ENCODE peak calls at places on chromosomes 5 and 9, in six cellular contexts. One of them, this sample, is unnamed.

GRCh38 chr5:73045623-73046022 is 74.8 kb upstream of the TMEM171 start:
- DNase-seq in GM12865: no peak
- DNase-seq in cardiac muscle cell: no peak
- DNase-seq in effector memory CD4-positive, alpha-beta T cell: no peak
- DNase-seq in PC-9: no peak
- DNase-seq in Peyer's patch: no peak
- DNase-seq in this sample: no peak

GRCh38 chr5:111345731-111346130 is 121.5 kb downstream of the CAMK4 start:
- DNase-seq in PC-9: no peak
- DNase-seq in effector memory CD4-positive, alpha-beta T cell: no peak
- DNase-seq in cardiac muscle cell: no peak
- DNase-seq in Peyer's patch: no peak
- DNase-seq in GM12865: no peak
- DNase-seq in this sample: no peak

GRCh38 chr9:23830949-23831730 is 5.1 kb upstream of the ELAVL2 start:
- DNase-seq in GM12865: no peak
- DNase-seq in effector memory CD4-positive, alpha-beta T cell: no peak
- DNase-seq in PC-9: no peak
- DNase-seq in cardiac muscle cell: no peak
- DNase-seq in Peyer's patch: no peak
- DNase-seq in this sample: no peak

GRCh38 chr9:127741831-127742434 is 6.8 kb upstream of the TOR2A start:
- DNase-seq in GM12865: no peak
- DNase-seq in effector memory CD4-positive, alpha-beta T cell: no peak
- DNase-seq in cardiac muscle cell: no peak
- DNase-seq in Peyer's patch: peak; percentile 63
- DNase-seq in PC-9: peak; percentile 51
- DNase-seq in this sample: peak; percentile 48

GRCh38 chr5:122870219-122870856 is 24.9 kb downstream of the SNX24 start:
- DNase-seq in PC-9: no peak
- DNase-seq in Peyer's patch: no peak
- DNase-seq in GM12865: no peak
- DNase-seq in cardiac muscle cell: peak; percentile 49
- DNase-seq in effector memory CD4-positive, alpha-beta T cell: no peak
- DNase-seq in this sample: peak; percentile 71

GRCh38 chr5:159826351-159827222 is 89.7 kb upstream of the ADRA1B start:
- DNase-seq in cardiac muscle cell: peak; percentile 47
- DNase-seq in PC-9: peak; percentile 84
- DNase-seq in Peyer's patch: no peak
- DNase-seq in GM12865: peak; percentile 76
- DNase-seq in effector memory CD4-positive, alpha-beta T cell: no peak
- DNase-seq in this sample: peak; percentile 82

GRCh38 chr5:108818613-108819272 is 71.0 kb downstream of the FER start:
- DNase-seq in effector memory CD4-positive, alpha-beta T cell: no peak
- DNase-seq in PC-9: no peak
- DNase-seq in GM12865: peak; percentile 54
- DNase-seq in cardiac muscle cell: peak; percentile 50
- DNase-seq in Peyer's patch: no peak
- DNase-seq in this sample: peak; percentile 61

GRCh38 chr9:76810377-76810957 is 46.2 kb downstream of the PCA3 start:
- DNase-seq in Peyer's patch: no peak
- DNase-seq in effector memory CD4-positive, alpha-beta T cell: no peak
- DNase-seq in cardiac muscle cell: peak; percentile 81
- DNase-seq in PC-9: peak; percentile 31
- DNase-seq in GM12865: peak; percentile 69
- DNase-seq in this sample: peak; percentile 78

GRCh38 chr5:175047048-175047447 is 322.7 kb downstream of the MSX2 start:
- DNase-seq in cardiac muscle cell: no peak
- DNase-seq in effector memory CD4-positive, alpha-beta T cell: no peak
- DNase-seq in GM12865: no peak
- DNase-seq in PC-9: no peak
- DNase-seq in Peyer's patch: no peak
- DNase-seq in this sample: no peak

GRCh38 chr9:79352322-79352721 is 219.4 kb upstream of the TLE4 start:
- DNase-seq in effector memory CD4-positive, alpha-beta T cell: no peak
- DNase-seq in PC-9: no peak
- DNase-seq in Peyer's patch: no peak
- DNase-seq in cardiac muscle cell: no peak
- DNase-seq in GM12865: no peak
- DNase-seq in this sample: no peak

GRCh38 chr5:116011046-116011445 is 21.2 kb upstream of the ARL14EPL start:
- DNase-seq in cardiac muscle cell: no peak
- DNase-seq in PC-9: no peak
- DNase-seq in effector memory CD4-positive, alpha-beta T cell: no peak
- DNase-seq in GM12865: no peak
- DNase-seq in Peyer's patch: no peak
- DNase-seq in this sample: no peak

GRCh38 chr5:91419571-91420537 is 36.7 kb upstream of the ARRDC3 start:
- DNase-seq in GM12865: peak; percentile 78
- DNase-seq in effector memory CD4-positive, alpha-beta T cell: peak; percentile 52
- DNase-seq in PC-9: peak; percentile 53
- DNase-seq in cardiac muscle cell: peak; percentile 72
- DNase-seq in Peyer's patch: peak; percentile 49
- DNase-seq in this sample: peak; percentile 67

GRCh38 chr9:89218040-89218928 is 39.7 kb upstream of the SHC3 start:
- DNase-seq in cardiac muscle cell: peak; percentile 22
- DNase-seq in PC-9: no peak
- DNase-seq in GM12865: no peak
- DNase-seq in Peyer's patch: no peak
- DNase-seq in effector memory CD4-positive, alpha-beta T cell: no peak
- DNase-seq in this sample: no peak

GRCh38 chr9:17088566-17088965 is 46.3 kb upstream of the CNTLN start:
- DNase-seq in Peyer's patch: no peak
- DNase-seq in cardiac muscle cell: no peak
- DNase-seq in GM12865: no peak
- DNase-seq in effector memory CD4-positive, alpha-beta T cell: no peak
- DNase-seq in PC-9: no peak
- DNase-seq in this sample: no peak

GRCh38 chr9:93207326-93207814 is 23.4 kb downstream of the WNK2 start:
- DNase-seq in cardiac muscle cell: peak; percentile 67
- DNase-seq in effector memory CD4-positive, alpha-beta T cell: no peak
- DNase-seq in PC-9: no peak
- DNase-seq in GM12865: no peak
- DNase-seq in Peyer's patch: peak; percentile 64
- DNase-seq in this sample: peak; percentile 34

GRCh38 chr9:95971815-95972214 is 96.3 kb downstream of the ERCC6L2 start:
- DNase-seq in cardiac muscle cell: no peak
- DNase-seq in effector memory CD4-positive, alpha-beta T cell: no peak
- DNase-seq in PC-9: no peak
- DNase-seq in Peyer's patch: no peak
- DNase-seq in GM12865: no peak
- DNase-seq in this sample: no peak

GRCh38 chr5:56148453-56148971 is 84.6 kb downstream of the ANKRD55 start:
- DNase-seq in cardiac muscle cell: no peak
- DNase-seq in Peyer's patch: no peak
- DNase-seq in effector memory CD4-positive, alpha-beta T cell: no peak
- DNase-seq in GM12865: peak; percentile 92
- DNase-seq in PC-9: no peak
- DNase-seq in this sample: no peak

GRCh38 chr5:174840435-174840834 is 116.1 kb downstream of the MSX2 start:
- DNase-seq in Peyer's patch: no peak
- DNase-seq in effector memory CD4-positive, alpha-beta T cell: no peak
- DNase-seq in PC-9: no peak
- DNase-seq in cardiac muscle cell: no peak
- DNase-seq in GM12865: no peak
- DNase-seq in this sample: no peak

GRCh38 chr5:158154226-158155005 is 295.5 kb upstream of the CLINT1 start:
- DNase-seq in effector memory CD4-positive, alpha-beta T cell: no peak
- DNase-seq in cardiac muscle cell: peak; percentile 90
- DNase-seq in GM12865: no peak
- DNase-seq in PC-9: no peak
- DNase-seq in Peyer's patch: no peak
- DNase-seq in this sample: peak; percentile 100

GRCh38 chr5:157828949-157829639 is 29.9 kb downstream of the CLINT1 start:
- DNase-seq in GM12865: peak; percentile 8
- DNase-seq in PC-9: no peak
- DNase-seq in Peyer's patch: no peak
- DNase-seq in effector memory CD4-positive, alpha-beta T cell: no peak
- DNase-seq in cardiac muscle cell: no peak
- DNase-seq in this sample: peak; percentile 12

DNA sequence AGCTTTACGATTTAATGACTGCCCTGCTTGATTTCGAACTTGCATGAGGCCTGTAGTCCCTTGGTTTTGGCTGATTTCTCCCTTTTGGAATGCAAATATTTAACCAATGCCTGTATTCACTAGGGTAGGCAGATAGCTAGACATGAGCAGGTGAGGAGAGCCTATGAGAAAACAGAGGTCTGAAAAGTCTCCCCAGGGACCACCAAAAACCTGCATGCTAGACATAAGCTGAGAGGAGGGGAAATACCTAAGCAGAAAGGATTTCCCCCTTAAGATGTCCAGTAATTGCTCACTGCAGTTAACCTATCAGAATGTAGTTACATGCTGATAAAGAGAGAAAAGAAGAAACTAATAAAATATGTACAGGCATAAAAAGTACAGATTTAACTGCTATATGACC is 667.4 kb upstream of the SEMA6A start:
- DNase-seq in Peyer's patch: no peak
- DNase-seq in PC-9: no peak
- DNase-seq in cardiac muscle cell: no peak
- DNase-seq in GM12865: peak; percentile 23
- DNase-seq in effector memory CD4-positive, alpha-beta T cell: no peak
- DNase-seq in this sample: no peak
- H3K4me3 ChIP-seq in Peyer's patch: no peak overlapping the region
- H3K4me3 ChIP-seq in PC-9: no peak overlapping the region
- H3K4me3 ChIP-seq in cardiac muscle cell: no peak overlapping the region
- H3K4me3 ChIP-seq in GM12865: no peak overlapping the region
- H3K4me3 ChIP-seq in effector memory CD4-positive, alpha-beta T cell: no peak overlapping the region
- H3K4me3 ChIP-seq in this sample: no peak overlapping the region

GRCh38 chr5:65332591-65332990 is 149.1 kb downstream of the ADAMTS6 start:
- DNase-seq in Peyer's patch: no peak
- DNase-seq in cardiac muscle cell: no peak
- DNase-seq in GM12865: no peak
- DNase-seq in effector memory CD4-positive, alpha-beta T cell: no peak
- DNase-seq in PC-9: no peak
- DNase-seq in this sample: no peak
- H3K4me3 ChIP-seq in Peyer's patch: no peak overlapping the region
- H3K4me3 ChIP-seq in cardiac muscle cell: no peak overlapping the region
- H3K4me3 ChIP-seq in GM12865: no peak overlapping the region
- H3K4me3 ChIP-seq in effector memory CD4-positive, alpha-beta T cell: no peak overlapping the region
- H3K4me3 ChIP-seq in PC-9: no peak overlapping the region
- H3K4me3 ChIP-seq in this sample: no peak overlapping the region

GRCh38 chr5:78527054-78527884 is 121.3 kb downstream of the LHFPL2 start:
- DNase-seq in cardiac muscle cell: peak; percentile 97
- DNase-seq in effector memory CD4-positive, alpha-beta T cell: no peak
- DNase-seq in Peyer's patch: no peak
- DNase-seq in PC-9: no peak
- DNase-seq in GM12865: no peak
- DNase-seq in this sample: peak; percentile 96
- H3K4me3 ChIP-seq in cardiac muscle cell: no peak overlapping the region
- H3K4me3 ChIP-seq in effector memory CD4-positive, alpha-beta T cell: no peak overlapping the region
- H3K4me3 ChIP-seq in Peyer's patch: no peak overlapping the region
- H3K4me3 ChIP-seq in PC-9: no peak overlapping the region
- H3K4me3 ChIP-seq in GM12865: no peak overlapping the region
- H3K4me3 ChIP-seq in this sample: no peak overlapping the region

DNA sequence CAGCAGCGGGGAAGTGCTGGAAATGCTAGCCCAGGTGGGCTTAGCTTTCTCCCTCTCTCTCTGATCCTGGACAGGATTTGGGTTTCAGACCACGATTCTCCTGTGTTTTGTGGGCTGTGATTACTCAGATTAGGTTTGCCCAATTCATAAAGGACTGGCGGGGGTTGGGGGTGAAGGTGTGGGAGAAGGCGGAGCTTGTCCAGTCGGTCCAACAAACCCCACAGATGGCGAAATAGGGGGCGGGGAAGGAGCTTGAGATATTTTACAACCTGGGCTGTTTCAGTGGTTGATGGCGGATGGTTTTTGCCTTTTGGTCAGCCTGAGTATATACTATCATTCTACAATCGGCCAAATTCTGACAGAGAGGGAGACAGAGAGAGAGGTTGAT is 35.2 kb downstream of the PCDHAC2 start:
- DNase-seq in cardiac muscle cell: no peak
- DNase-seq in effector memory CD4-positive, alpha-beta T cell: no peak
- DNase-seq in Peyer's patch: no peak
- DNase-seq in PC-9: peak; percentile 67
- DNase-seq in GM12865: no peak
- DNase-seq in this sample: no peak
- H3K4me3 ChIP-seq in cardiac muscle cell: peak overlapping the region; percentile 9
- H3K4me3 ChIP-seq in effector memory CD4-positive, alpha-beta T cell: no peak overlapping the region
- H3K4me3 ChIP-seq in Peyer's patch: no peak overlapping the region
- H3K4me3 ChIP-seq in PC-9: peak overlapping the region; percentile 41
- H3K4me3 ChIP-seq in GM12865: no peak overlapping the region
- H3K4me3 ChIP-seq in this sample: peak overlapping the region; percentile 17

DNA sequence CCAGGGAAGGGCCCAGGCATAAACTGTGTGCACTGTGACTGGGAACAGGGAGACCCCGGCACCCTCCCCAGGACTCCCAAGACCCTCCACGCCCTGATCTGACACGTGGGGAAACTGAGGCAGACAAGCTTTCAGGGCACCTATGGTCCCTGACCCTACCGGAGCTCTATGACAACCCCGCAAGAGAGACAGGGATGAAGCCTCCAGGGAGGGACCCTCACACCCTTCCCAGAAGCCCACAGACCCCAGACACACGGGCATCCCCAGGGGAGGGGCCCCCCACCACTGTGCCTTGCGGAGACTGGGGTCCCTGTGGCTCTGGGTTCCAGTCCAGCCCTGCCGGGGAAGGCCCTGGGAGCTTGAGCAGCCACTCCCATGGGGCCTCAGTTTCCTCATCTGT is 6.4 kb upstream of the EGFL7 start:
- DNase-seq in GM12865: no peak
- DNase-seq in cardiac muscle cell: no peak
- DNase-seq in effector memory CD4-positive, alpha-beta T cell: no peak
- DNase-seq in PC-9: no peak
- DNase-seq in Peyer's patch: no peak
- DNase-seq in this sample: no peak
- H3K4me3 ChIP-seq in GM12865: no peak overlapping the region
- H3K4me3 ChIP-seq in cardiac muscle cell: no peak overlapping the region
- H3K4me3 ChIP-seq in effector memory CD4-positive, alpha-beta T cell: no peak overlapping the region
- H3K4me3 ChIP-seq in PC-9: no peak overlapping the region
- H3K4me3 ChIP-seq in Peyer's patch: no peak overlapping the region
- H3K4me3 ChIP-seq in this sample: no peak overlapping the region

This sample was measured in fibroblast of mammary gland.